ENCODE peak calls at places on chromosomes 4 and X, in six cellular contexts. T is HT1080; Y is mesendoderm; N is activated CD8-positive, alpha-beta memory T cell treated with anti-CD3 and anti-CD28 coated beads for 48 hours; D is glomerular endothelial cell; M is posterior cingulate gyrus. U is an unnamed sample.

GRCh38 chrX:136202889-136203288 is 48.3 kb downstream of the MAP7D3 start:
- DNase-seq in T (no peak), D (no peak), M (no peak), Y (no peak), N (no peak), U (no peak)

GRCh38 chrX:18994713-18995112 is 10.8 kb upstream of the PHKA2 start:
- DNase-seq in N (no peak), T (peak; percentile 52), Y (no peak), D (no peak), M (no peak), U (no peak)

GRCh38 chr4:23822181-23822580 is 67.7 kb downstream of the PPARGC1A start:
- DNase-seq in T (peak; percentile 66), D (no peak), N (no peak), Y (peak; percentile 78), M (no peak), U (no peak)

GRCh38 chrX:72712094-72712755 is 1.9 kb downstream of the PHKA1 start:
- DNase-seq in D (no peak), Y (peak; percentile 27), N (no peak), T (peak; percentile 0), M (no peak), U (no peak)

GRCh38 chrX:50691820-50692219 is 122.2 kb downstream of the SHROOM4 start:
- DNase-seq in Y (peak; percentile 72), M (no peak), T (peak; percentile 29), N (no peak), D (no peak), U (peak; percentile 64)

GRCh38 chr4:6548201-6548881 is 26.6 kb upstream of the MAN2B2 start:
- DNase-seq in Y (peak; percentile 81), D (no peak), N (no peak), M (peak; percentile 85), T (peak; percentile 56), U (peak; percentile 88)

GRCh38 chrX:130184857-130185256 is 13.1 kb downstream of the RAB33A start:
- DNase-seq in D (no peak), N (no peak), M (no peak), Y (no peak), T (no peak), U (no peak)

GRCh38 chr4:186757696-186758330 is 34.2 kb upstream of the FAT1 start:
- DNase-seq in T (no peak), Y (no peak), N (no peak), D (no peak), M (no peak), U (no peak)

U was measured in endodermal cell.